ENCODE peak calls at places on chromosomes 2 and 18, in four cellular contexts. G is mesenchymal stem cell, E is thoracic aorta, P is HepG2. A is an unnamed sample.

GRCh38 chr18:7987284-7987976 is 420.3 kb downstream of the PTPRM start:
- DNase-seq in P (no peak), E (no peak), G (peak), A (no peak)

GRCh38 chr2:33104726-33105125 is 158.0 kb downstream of the LTBP1 start:
- DNase-seq in G (peak), P (no peak), E (no peak), A (no peak)

GRCh38 chr2:11679491-11680130 is 9.6 kb upstream of the NTSR2 start:
- DNase-seq in E (no peak), P (no peak), G (no peak), A (no peak)

GRCh38 chr2:236548179-236548918 is 21.3 kb upstream of the ACKR3 start:
- DNase-seq in P (no peak), G (no peak), E (no peak), A (no peak)

GRCh38 chr2:85823951-85824350 is 64.8 kb downstream of the ST3GAL5 start:
- DNase-seq in E (no peak), P (no peak), G (no peak), A (no peak)

GRCh38 chr2:139099721-139100120 is 319.5 kb upstream of the NXPH2 start:
- DNase-seq in E (no peak), G (no peak), P (no peak), A (no peak)

GRCh38 chr2:61470122-61470951 is 550 bp downstream of the USP34 start:
- DNase-seq in P (peak), E (peak), G (peak), A (peak)

GRCh38 chr18:901769-902168 is 2.9 kb upstream of the ADCYAP1 start:
- DNase-seq in P (no peak), E (no peak), G (no peak), A (no peak)

GRCh38 chr2:105597831-105598293 is 146.8 kb upstream of the NCK2 start:
- DNase-seq in E (no peak), P (no peak), G (no peak), A (no peak)

GRCh38 chr18:3983351-3983969 is 471.6 kb downstream of the DLGAP1 start:
- DNase-seq in E (no peak), P (no peak), G (peak), A (no peak)

GRCh38 chr2:27730249-27730648 is 41.3 kb upstream of the MRPL33 start:
- DNase-seq in E (no peak), G (no peak), P (no peak), A (no peak)

GRCh38 chr2:210707900-210708299 is 151.5 kb downstream of the CPS1 start:
- DNase-seq in P (no peak), E (no peak), G (no peak), A (no peak)

DNA sequence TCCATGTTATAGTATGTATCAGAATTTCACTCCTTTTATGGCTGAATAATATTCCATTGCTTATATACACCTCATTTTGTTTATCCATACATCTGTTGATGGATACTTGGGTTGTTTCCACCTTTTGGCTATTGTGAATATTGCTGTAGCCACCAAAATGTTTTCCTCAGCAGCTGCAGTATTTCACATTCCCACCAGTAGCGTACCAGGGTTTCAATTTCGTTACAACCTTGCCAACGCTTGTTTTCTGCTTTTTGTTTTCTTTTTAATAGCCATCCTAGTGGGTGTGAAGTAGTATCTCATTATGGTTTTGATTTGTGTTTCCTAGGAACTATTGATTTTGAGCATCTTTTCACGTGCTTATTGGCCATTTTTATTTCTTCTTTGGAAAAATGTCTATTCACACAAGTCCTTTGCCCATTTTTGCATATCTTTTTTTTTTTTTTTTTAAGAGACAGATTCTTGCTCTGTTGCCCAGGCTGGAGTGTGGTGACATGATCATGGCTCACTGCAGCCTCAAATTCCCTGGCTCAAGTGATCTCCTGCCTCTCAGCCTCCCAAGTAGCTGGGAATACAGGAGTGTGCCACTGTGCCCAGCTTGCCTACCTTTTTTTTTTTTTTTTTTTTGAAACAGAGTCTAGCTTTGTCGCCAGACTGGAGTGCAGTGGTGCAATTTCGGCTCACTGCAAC is 14.2 kb downstream of the UBXN2A start:
- DNase-seq in P (no peak), G (no peak), E (no peak), A (no peak)
- H3K4me3 ChIP-seq in P (no peak), G (peak), E (peak), A (no peak)

GRCh38 chr2:239318790-239319189 is 82.0 kb downstream of the HDAC4 start:
- DNase-seq in G (no peak), P (no peak), E (no peak), A (peak)
- H3K4me3 ChIP-seq in G (peak), P (no peak), E (peak), A (no peak)

GRCh38 chr2:224843141-224843540 is 127.0 kb upstream of the CCDC195 start:
- DNase-seq in E (no peak), P (no peak), G (peak), A (no peak)
- H3K4me3 ChIP-seq in E (no peak), P (no peak), G (no peak), A (no peak)

GRCh38 chr2:120287183-120288015 is 34.7 kb downstream of the RALB start:
- DNase-seq in E (no peak), P (no peak), G (peak), A (no peak)
- H3K4me3 ChIP-seq in E (no peak), P (no peak), G (peak), A (no peak)

GRCh38 chr2:65403529-65403915 is 28.9 kb downstream of the SPRED2 start:
- DNase-seq in E (no peak), G (no peak), P (no peak), A (no peak)
- H3K4me3 ChIP-seq in E (no peak), G (no peak), P (no peak), A (no peak)

DNA sequence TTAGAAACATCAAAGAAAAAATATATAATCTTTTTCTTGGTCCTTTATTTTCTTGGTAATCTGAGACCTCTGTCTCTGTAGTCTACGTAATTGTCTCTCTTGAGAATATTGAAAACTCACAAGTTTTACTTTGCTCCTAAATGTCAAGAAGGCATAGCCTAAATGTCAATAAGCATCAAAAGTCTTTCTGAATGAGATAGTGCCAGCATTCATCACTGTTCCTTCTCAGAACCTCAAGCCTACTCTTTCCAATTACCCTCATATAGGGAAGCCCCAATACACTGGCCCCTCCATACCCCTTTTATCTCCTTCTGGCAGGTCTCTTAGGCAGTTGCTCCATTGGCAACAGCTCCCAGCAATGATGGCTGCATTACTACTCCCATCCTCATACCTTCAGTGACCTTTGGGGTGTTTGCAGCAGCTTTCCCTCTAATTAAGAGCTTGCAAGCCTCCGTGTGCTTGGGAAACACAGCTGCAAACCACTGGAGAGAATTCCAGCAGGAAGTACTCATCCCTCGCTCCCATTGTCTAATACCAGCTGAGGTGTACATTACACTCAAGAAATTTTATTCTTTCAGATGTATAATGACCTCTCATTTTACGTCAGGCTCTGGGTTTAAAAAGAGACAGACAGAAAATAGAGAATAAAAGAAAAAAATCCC is 95.8 kb downstream of the KYNU start:
- DNase-seq in E (no peak), G (peak), P (no peak), A (no peak)
- H3K4me3 ChIP-seq in E (no peak), G (no peak), P (no peak), A (no peak)

DNA sequence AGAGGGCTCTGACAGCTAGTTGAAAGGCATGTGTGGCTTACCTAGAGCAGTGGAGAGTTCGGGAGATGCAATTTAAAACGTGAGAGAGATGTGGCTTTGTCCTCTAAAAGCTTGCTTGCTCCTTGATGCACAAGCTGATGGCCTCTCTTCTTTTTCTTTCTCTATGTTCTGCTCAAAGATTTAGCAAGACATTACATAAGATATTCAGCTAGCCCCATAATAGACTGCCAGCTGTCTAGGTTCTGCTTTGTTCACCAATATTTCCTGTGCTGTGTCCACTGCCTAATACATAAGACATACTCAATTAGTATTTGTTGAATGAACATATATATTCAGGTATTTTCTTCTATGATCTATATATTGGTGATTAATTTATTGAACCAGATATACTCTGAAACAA is 31.1 kb downstream of the SPATS2L start:
- DNase-seq in G (no peak), E (no peak), P (no peak), A (no peak)
- H3K4me3 ChIP-seq in G (no peak), E (no peak), P (no peak), A (no peak)